ENCODE peak calls at places on chromosome 16, in seven cellular contexts. F, B, P, M, E, Q and O are unnamed samples. For H3K27me3, the result is how much of the 10 kb centered on the place peaks cover.

GRCh38 chr16:84737658-84738057 is 37.9 kb downstream of the USP10 start:
- DNase-seq in F (no peak), B (no peak), P (no peak), M (peak), E (peak), Q (no peak), O (peak)

GRCh38 chr16:72025404-72026114 is 17.0 kb downstream of the DHODH start:
- DNase-seq in F (no peak), B (no peak), P (no peak), M (no peak), E (no peak), Q (no peak), O (no peak)

GRCh38 chr16:12097523-12098428 is 121.2 kb downstream of the SNX29 start:
- DNase-seq in F (no peak), B (peak), P (no peak), M (no peak), E (peak), Q (peak), O (peak)

GRCh38 chr16:27759301-27759871 is 209.4 kb downstream of the KATNIP start:
- DNase-seq in F (peak), B (peak), P (no peak), M (no peak), E (no peak), Q (no peak), O (no peak)

GRCh38 chr16:27551046-27551445 is 1.1 kb downstream of the KATNIP start:
- DNase-seq in F (no peak), B (no peak), P (no peak), M (no peak), E (no peak), Q (no peak), O (no peak)

GRCh38 chr16:81424761-81425160 is 19.8 kb upstream of the CMIP start:
- DNase-seq in F (peak), B (no peak), P (no peak), M (no peak), E (no peak), Q (no peak), O (no peak)

GRCh38 chr16:57257455-57258070 is 12.5 kb downstream of the ARL2BP start:
- DNase-seq in F (no peak), B (no peak), P (no peak), M (peak), E (no peak), Q (peak), O (peak)

GRCh38 chr16:83689385-83689831 is 118.4 kb upstream of the HSBP1 start:
- DNase-seq in F (peak), B (peak), P (no peak), M (no peak), E (no peak), Q (no peak), O (no peak)

GRCh38 chr16:12729448-12729847 is 74.2 kb downstream of the CPPED1 start:
- DNase-seq in F (no peak), B (peak), P (no peak), M (no peak), E (no peak), Q (no peak), O (no peak)

GRCh38 chr16:83187404-83187803 is 560.6 kb downstream of the CDH13 start:
- DNase-seq in F (no peak), B (peak), P (no peak), M (no peak), E (no peak), Q (no peak), O (no peak)

GRCh38 chr16:12819126-12820117 is 15.7 kb upstream of the CPPED1 start:
- DNase-seq in F (no peak), B (no peak), P (peak), M (peak), E (peak), Q (peak), O (peak)

GRCh38 chr16:72857841-72858594 is 189.9 kb downstream of the ZFHX3 start:
- DNase-seq in F (no peak), B (no peak), P (no peak), M (no peak), E (no peak), Q (no peak), O (peak)

GRCh38 chr16:50006954-50007353 is 18.1 kb upstream of the CNEP1R1 start:
- DNase-seq in F (no peak), B (no peak), P (no peak), M (no peak), E (no peak), Q (no peak), O (no peak)

GRCh38 chr16:57061084-57061905 is 31.1 kb upstream of the CPNE2 start:
- DNase-seq in F (peak), B (peak), P (peak), M (peak), E (peak), Q (peak), O (peak)

GRCh38 chr16:89646906-89647305 is 10.6 kb downstream of the CHMP1A start:
- DNase-seq in F (no peak), B (no peak), P (no peak), M (no peak), E (no peak), Q (no peak), O (no peak)

GRCh38 chr16:89643769-89644300 is 13.7 kb downstream of the CHMP1A start:
- DNase-seq in F (no peak), B (no peak), P (no peak), M (no peak), E (no peak), Q (no peak), O (no peak)

GRCh38 chr16:89646270-89646669 is 11.2 kb downstream of the CHMP1A start:
- DNase-seq in F (no peak), B (no peak), P (no peak), M (no peak), E (no peak), Q (no peak), O (no peak)

GRCh38 chr16:89642574-89642973 is 14.9 kb downstream of the CHMP1A start:
- DNase-seq in F (no peak), B (no peak), P (no peak), M (no peak), E (no peak), Q (no peak), O (no peak)

GRCh38 chr16:89645122-89645521 is 12.4 kb downstream of the CHMP1A start:
- DNase-seq in F (no peak), B (no peak), P (no peak), M (no peak), E (no peak), Q (no peak), O (no peak)
- H3K27ac ChIP-seq in F (no peak), B (no peak), P (no peak), M (no peak), E (no peak), Q (no peak), O (no peak)

DNA sequence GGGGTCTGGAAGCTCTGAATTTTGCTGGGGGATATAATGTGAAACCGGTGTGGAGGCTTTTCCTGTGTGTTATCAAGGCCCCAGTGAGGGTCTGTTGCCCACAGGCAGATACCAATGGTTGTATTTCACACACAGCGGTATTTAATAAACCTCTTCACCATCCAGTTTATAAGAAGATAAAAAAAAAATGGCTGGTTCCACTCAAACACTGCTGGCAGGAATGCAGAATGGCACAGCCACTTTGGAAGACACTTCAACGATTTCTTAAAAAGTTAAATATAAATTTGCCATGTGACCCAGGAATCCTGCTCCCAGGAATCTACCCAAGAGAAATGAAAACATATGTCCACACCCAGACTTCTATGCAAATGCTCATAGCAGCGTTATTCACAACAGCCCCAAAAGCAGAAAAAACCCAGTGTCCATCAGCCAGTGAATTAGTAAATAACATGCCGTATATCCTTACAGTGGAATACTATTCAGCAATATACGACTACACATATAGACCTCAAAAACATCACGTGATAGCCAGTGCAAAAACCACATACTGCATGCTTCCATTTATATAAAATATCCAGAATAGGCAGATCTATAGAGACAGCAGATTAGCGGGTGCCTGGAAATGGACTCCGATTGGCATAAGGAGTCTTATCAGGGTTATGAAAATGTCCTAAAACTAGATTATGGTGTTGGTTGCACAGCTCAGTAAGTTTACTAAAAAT is 38.7 kb downstream of the XYLT1 start:
- DNase-seq in F (no peak), B (no peak), P (no peak), M (no peak), E (no peak), Q (no peak), O (no peak)
- TF ChIP-seq CTCF in F (no peak), B (no peak), P (peak), M (no peak), E (no peak), Q (no peak), O (no peak)

GRCh38 chr16:86517033-86517432 is 6.7 kb downstream of the FOXF1 start:
- DNase-seq in F (no peak), B (no peak), P (no peak), M (no peak), E (no peak), Q (no peak), O (no peak)
- H3K27me3 ChIP-seq in F (half or more), B (half or more), P (under half), M (half or more), E (half or more), Q (under half), O (half or more)

GRCh38 chr16:89473791-89474414 is 16.5 kb downstream of the ANKRD11 start:
- DNase-seq in F (peak), B (peak), P (no peak), M (no peak), E (no peak), Q (peak), O (no peak)
- H3K27ac ChIP-seq in F (peak), B (no peak), P (no peak), M (no peak), E (no peak), Q (peak), O (no peak)

GRCh38 chr16:9661336-9661735 is 520.9 kb downstream of the GRIN2A start:
- DNase-seq in F (no peak), B (no peak), P (no peak), M (no peak), E (no peak), Q (no peak), O (no peak)

GRCh38 chr16:9658157-9658556 is 524.1 kb downstream of the GRIN2A start:
- DNase-seq in F (no peak), B (no peak), P (no peak), M (no peak), E (no peak), Q (no peak), O (no peak)

GRCh38 chr16:9658586-9658985 is 523.6 kb downstream of the GRIN2A start:
- DNase-seq in F (no peak), B (no peak), P (no peak), M (no peak), E (no peak), Q (no peak), O (no peak)

GRCh38 chr16:9657659-9658058 is 524.6 kb downstream of the GRIN2A start:
- DNase-seq in F (no peak), B (no peak), P (no peak), M (no peak), E (no peak), Q (no peak), O (no peak)
- TF ChIP-seq CTCF in F (no peak), B (no peak), P (no peak), M (no peak), E (no peak), Q (no peak), O (no peak)

DNA sequence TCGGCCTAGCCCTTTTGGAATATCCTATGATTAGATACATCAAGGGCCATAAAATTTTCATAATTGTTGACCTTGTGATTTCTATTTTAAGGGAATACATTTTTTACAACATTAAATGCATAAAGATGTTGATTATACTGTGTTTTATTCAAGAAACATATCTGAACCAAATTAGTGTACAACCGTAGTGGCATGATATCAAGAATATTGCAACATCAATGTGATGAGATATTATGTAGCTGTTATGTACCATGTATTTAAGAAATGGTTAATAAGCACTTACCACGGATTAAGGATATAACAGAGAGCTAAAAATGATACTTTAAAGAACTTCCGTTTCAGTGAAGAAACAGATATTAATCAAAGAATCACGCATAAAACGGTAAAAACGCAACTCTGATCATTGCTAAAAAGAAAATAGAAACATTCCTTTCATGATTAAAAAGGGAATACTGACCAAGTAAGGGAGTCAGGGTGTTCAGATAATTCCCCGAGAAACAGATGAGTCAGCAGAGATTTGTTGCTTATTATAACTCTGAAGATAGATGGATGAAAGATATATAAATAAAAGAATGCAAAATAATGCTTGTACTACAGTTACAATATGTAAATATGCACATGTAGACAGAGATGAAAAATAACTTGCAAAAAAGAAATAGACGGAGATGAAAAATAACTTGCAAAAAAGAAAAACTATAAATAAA is 281.9 kb upstream of the MAF start:
- DNase-seq in F (no peak), B (no peak), P (no peak), M (no peak), E (no peak), Q (no peak), O (no peak)
- H3K27me3 ChIP-seq in F (half or more), B (under half), P (under half), M (under half), E (under half), Q (under half), O (under half)

GRCh38 chr16:19704321-19705130 is 13.5 kb downstream of the KNOP1 start:
- DNase-seq in F (no peak), B (peak), P (peak), M (no peak), E (no peak), Q (peak), O (no peak)
- H3K27ac ChIP-seq in F (no peak), B (peak), P (peak), M (peak), E (peak), Q (peak), O (peak)

GRCh38 chr16:67653131-67654068 is 6.7 kb downstream of the ACD start:
- DNase-seq in F (no peak), B (no peak), P (no peak), M (no peak), E (no peak), Q (no peak), O (no peak)
- TF ChIP-seq CTCF in F (peak), B (no peak), P (peak), M (no peak), E (no peak), Q (no peak), O (no peak)

DNA sequence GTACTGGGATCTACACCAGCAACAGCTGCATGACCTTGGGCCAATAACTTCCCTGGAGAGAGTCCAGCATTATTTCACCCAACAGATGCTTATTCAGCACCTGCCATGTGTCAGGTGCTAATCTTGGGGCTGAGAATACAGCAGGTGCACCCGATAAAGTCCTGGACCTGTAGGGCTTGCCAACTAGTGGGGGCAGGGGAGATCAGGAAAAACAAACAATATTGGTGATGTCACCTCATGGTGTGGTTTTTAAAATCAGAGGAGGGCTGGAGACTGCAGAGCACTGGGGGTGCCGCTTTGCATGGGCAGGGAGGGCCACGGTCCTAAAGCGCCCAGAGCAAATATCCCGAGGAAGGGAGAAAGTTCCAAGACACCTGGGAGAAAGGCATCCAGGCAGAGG is 218.8 kb downstream of the C16orf95 start:
- DNase-seq in F (no peak), B (no peak), P (no peak), M (no peak), E (no peak), Q (no peak), O (no peak)
- H3K27me3 ChIP-seq in F (half or more), B (under half), P (under half), M (under half), E (under half), Q (under half), O (under half)